ENCODE peak calls at places on chromosome 10, in six cellular contexts. One of them, this sample, is unnamed.
A peak's percentile ranks its signal among the peaks of the same experiment; 100 is the strongest.

GRCh38 chr10:101569838-101570763 is 18.0 kb downstream of the POLL start:
- DNase-seq in WTC11: peak; percentile 82
- DNase-seq in GM03348: peak; percentile 97
- DNase-seq in NCI-H774: peak; percentile 14
- DNase-seq in iPS-NIHi11: peak; percentile 96
- DNase-seq in ELR: peak; percentile 79
- DNase-seq in this sample: no peak

GRCh38 chr10:34731885-34732701 is 83.0 kb downstream of the PARD3 start:
- DNase-seq in WTC11: no peak
- DNase-seq in GM03348: peak; percentile 55
- DNase-seq in NCI-H774: no peak
- DNase-seq in iPS-NIHi11: no peak
- DNase-seq in ELR: peak; percentile 80
- DNase-seq in this sample: no peak

GRCh38 chr10:86246279-86246940 is 120.2 kb downstream of the GRID1 start:
- DNase-seq in WTC11: no peak
- DNase-seq in GM03348: no peak
- DNase-seq in NCI-H774: no peak
- DNase-seq in iPS-NIHi11: no peak
- DNase-seq in ELR: no peak
- DNase-seq in this sample: no peak

GRCh38 chr10:76082956-76083355 is 651.5 kb downstream of the LRMDA start:
- DNase-seq in WTC11: peak; percentile 82
- DNase-seq in GM03348: no peak
- DNase-seq in NCI-H774: no peak
- DNase-seq in iPS-NIHi11: peak; percentile 69
- DNase-seq in ELR: peak; percentile 68
- DNase-seq in this sample: no peak

GRCh38 chr10:35214607-35215020 is 88.0 kb downstream of the CREM start:
- DNase-seq in WTC11: no peak
- DNase-seq in GM03348: no peak
- DNase-seq in NCI-H774: no peak
- DNase-seq in iPS-NIHi11: no peak
- DNase-seq in ELR: no peak
- DNase-seq in this sample: no peak

GRCh38 chr10:120975072-120975910 is 124.1 kb downstream of the WDR11 start:
- DNase-seq in WTC11: no peak
- DNase-seq in GM03348: no peak
- DNase-seq in NCI-H774: no peak
- DNase-seq in iPS-NIHi11: no peak
- DNase-seq in ELR: no peak
- DNase-seq in this sample: no peak

GRCh38 chr10:70830185-70830584 is 14.4 kb downstream of the SGPL1 start:
- DNase-seq in WTC11: no peak
- DNase-seq in GM03348: no peak
- DNase-seq in NCI-H774: no peak
- DNase-seq in iPS-NIHi11: no peak
- DNase-seq in ELR: peak; percentile 63
- DNase-seq in this sample: no peak

GRCh38 chr10:37856881-37857286 is 526 bp downstream of the ZNF248 start:
- DNase-seq in WTC11: peak; percentile 9
- DNase-seq in GM03348: peak; percentile 30
- DNase-seq in NCI-H774: no peak
- DNase-seq in iPS-NIHi11: peak; percentile 7
- DNase-seq in ELR: peak; percentile 29
- DNase-seq in this sample: no peak

GRCh38 chr10:49679480-49679893 is at the start of gene C10orf53:
- DNase-seq in WTC11: peak; percentile 78
- DNase-seq in GM03348: peak; percentile 51
- DNase-seq in NCI-H774: peak; percentile 48
- DNase-seq in iPS-NIHi11: peak; percentile 90
- DNase-seq in ELR: no peak
- DNase-seq in this sample: no peak

GRCh38 chr10:77925795-77926565 is 575 bp downstream of the DLG5 start:
- DNase-seq in WTC11: peak; percentile 67
- DNase-seq in GM03348: peak; percentile 69
- DNase-seq in NCI-H774: no peak
- DNase-seq in iPS-NIHi11: peak; percentile 74
- DNase-seq in ELR: peak; percentile 54
- DNase-seq in this sample: no peak

GRCh38 chr10:79047875-79048638 is 20.7 kb upstream of the ZMIZ1 start:
- DNase-seq in WTC11: no peak
- DNase-seq in GM03348: no peak
- DNase-seq in NCI-H774: no peak
- DNase-seq in iPS-NIHi11: no peak
- DNase-seq in ELR: no peak
- DNase-seq in this sample: no peak

GRCh38 chr10:93742633-93743349 is 14.9 kb upstream of the LGI1 start:
- DNase-seq in WTC11: no peak
- DNase-seq in GM03348: no peak
- DNase-seq in NCI-H774: no peak
- DNase-seq in iPS-NIHi11: no peak
- DNase-seq in ELR: peak; percentile 47
- DNase-seq in this sample: no peak

GRCh38 chr10:114545071-114545470 is 113.0 kb downstream of the ABLIM1 start:
- DNase-seq in WTC11: no peak
- DNase-seq in GM03348: no peak
- DNase-seq in NCI-H774: no peak
- DNase-seq in iPS-NIHi11: no peak
- DNase-seq in ELR: no peak
- DNase-seq in this sample: no peak

GRCh38 chr10:78589687-78590086 is 479.1 kb upstream of the ZMIZ1 start:
- DNase-seq in WTC11: no peak
- DNase-seq in GM03348: no peak
- DNase-seq in NCI-H774: no peak
- DNase-seq in iPS-NIHi11: no peak
- DNase-seq in ELR: no peak
- DNase-seq in this sample: no peak

GRCh38 chr10:112389147-112389822 is 15.4 kb downstream of the ACSL5 start:
- DNase-seq in WTC11: no peak
- DNase-seq in GM03348: peak; percentile 48
- DNase-seq in NCI-H774: no peak
- DNase-seq in iPS-NIHi11: no peak
- DNase-seq in ELR: peak; percentile 93
- DNase-seq in this sample: no peak

GRCh38 chr10:43606323-43607198 is at the start of gene ZNF485:
- DNase-seq in WTC11: peak; percentile 78
- DNase-seq in GM03348: peak; percentile 91
- DNase-seq in NCI-H774: peak; percentile 60
- DNase-seq in iPS-NIHi11: peak; percentile 90
- DNase-seq in ELR: peak; percentile 74
- DNase-seq in this sample: peak; percentile 24

GRCh38 chr10:96043895-96044580 is 655 bp downstream of the CCNJ start:
- DNase-seq in WTC11: peak; percentile 44
- DNase-seq in GM03348: peak; percentile 73
- DNase-seq in NCI-H774: no peak
- DNase-seq in iPS-NIHi11: peak; percentile 72
- DNase-seq in ELR: peak; percentile 64
- DNase-seq in this sample: peak; percentile 45

GRCh38 chr10:113060221-113061053 is 110.4 kb downstream of the TCF7L2 start:
- DNase-seq in WTC11: no peak
- DNase-seq in GM03348: no peak
- DNase-seq in NCI-H774: no peak
- DNase-seq in iPS-NIHi11: no peak
- DNase-seq in ELR: no peak
- DNase-seq in this sample: no peak

GRCh38 chr10:129511758-129512157 is 44.7 kb downstream of the MGMT start:
- DNase-seq in WTC11: no peak
- DNase-seq in GM03348: no peak
- DNase-seq in NCI-H774: no peak
- DNase-seq in iPS-NIHi11: no peak
- DNase-seq in ELR: no peak
- DNase-seq in this sample: no peak

GRCh38 chr10:3776796-3777571 is 8.0 kb downstream of the KLF6 start:
- DNase-seq in WTC11: no peak
- DNase-seq in GM03348: peak; percentile 65
- DNase-seq in NCI-H774: peak; percentile 7
- DNase-seq in iPS-NIHi11: no peak
- DNase-seq in ELR: peak; percentile 96
- DNase-seq in this sample: no peak

GRCh38 chr10:86107131-86107530 is 259.5 kb downstream of the GRID1 start:
- DNase-seq in WTC11: no peak
- DNase-seq in GM03348: no peak
- DNase-seq in NCI-H774: no peak
- DNase-seq in iPS-NIHi11: no peak
- DNase-seq in ELR: no peak
- DNase-seq in this sample: no peak

GRCh38 chr10:56346845-56347415 is 14.1 kb downstream of the ZWINT start:
- DNase-seq in WTC11: no peak
- DNase-seq in GM03348: no peak
- DNase-seq in NCI-H774: no peak
- DNase-seq in iPS-NIHi11: no peak
- DNase-seq in ELR: peak; percentile 71
- DNase-seq in this sample: no peak

GRCh38 chr10:98006266-98006665 is 24.2 kb downstream of the CRTAC1 start:
- DNase-seq in WTC11: peak; percentile 62
- DNase-seq in GM03348: no peak
- DNase-seq in NCI-H774: no peak
- DNase-seq in iPS-NIHi11: peak; percentile 54
- DNase-seq in ELR: no peak
- DNase-seq in this sample: no peak

GRCh38 chr10:101042667-101043355 is 11.8 kb downstream of the SFXN3 start:
- DNase-seq in WTC11: peak; percentile 99
- DNase-seq in GM03348: peak; percentile 93
- DNase-seq in NCI-H774: peak; percentile 89
- DNase-seq in iPS-NIHi11: peak; percentile 92
- DNase-seq in ELR: peak; percentile 99
- DNase-seq in this sample: peak; percentile 91

GRCh38 chr10:113991091-113991860 is 52.4 kb upstream of the ADRB1 start:
- DNase-seq in WTC11: no peak
- DNase-seq in GM03348: no peak
- DNase-seq in NCI-H774: no peak
- DNase-seq in iPS-NIHi11: no peak
- DNase-seq in ELR: no peak
- DNase-seq in this sample: no peak

GRCh38 chr10:114714281-114714741 is 56.2 kb upstream of the ABLIM1 start:
- DNase-seq in WTC11: no peak
- DNase-seq in GM03348: no peak
- DNase-seq in NCI-H774: no peak
- DNase-seq in iPS-NIHi11: peak; percentile 38
- DNase-seq in ELR: peak; percentile 95
- DNase-seq in this sample: peak; percentile 30

GRCh38 chr10:21926949-21927348 is 76.6 kb downstream of the DNAJC1 start:
- DNase-seq in WTC11: no peak
- DNase-seq in GM03348: peak; percentile 73
- DNase-seq in NCI-H774: no peak
- DNase-seq in iPS-NIHi11: no peak
- DNase-seq in ELR: peak; percentile 92
- DNase-seq in this sample: no peak

GRCh38 chr10:69445094-69445493 is 6.2 kb upstream of the TSPAN15 start:
- DNase-seq in WTC11: no peak
- DNase-seq in GM03348: no peak
- DNase-seq in NCI-H774: no peak
- DNase-seq in iPS-NIHi11: no peak
- DNase-seq in ELR: peak; percentile 64
- DNase-seq in this sample: no peak

GRCh38 chr10:59623823-59624535 is 85.7 kb downstream of the SLC16A9 start:
- DNase-seq in WTC11: no peak
- DNase-seq in GM03348: no peak
- DNase-seq in NCI-H774: no peak
- DNase-seq in iPS-NIHi11: no peak
- DNase-seq in ELR: no peak
- DNase-seq in this sample: no peak

GRCh38 chr10:124063736-124064135 is 29.7 kb downstream of the CHST15 start:
- DNase-seq in WTC11: no peak
- DNase-seq in GM03348: no peak
- DNase-seq in NCI-H774: no peak
- DNase-seq in iPS-NIHi11: no peak
- DNase-seq in ELR: peak; percentile 45
- DNase-seq in this sample: no peak

GRCh38 chr10:28939352-28940157 is 262.2 kb downstream of the BAMBI start:
- DNase-seq in WTC11: peak; percentile 88
- DNase-seq in GM03348: peak; percentile 58
- DNase-seq in NCI-H774: peak; percentile 97
- DNase-seq in iPS-NIHi11: peak; percentile 73
- DNase-seq in ELR: no peak
- DNase-seq in this sample: peak; percentile 97